ENCODE peak calls at places on chromosomes 12 and 14, in six cellular contexts. One of them, this sample, is unnamed.

GRCh38 chr14:72633551-72633950 is 260.4 kb downstream of the DPF3 start:
- DNase-seq in mesenchymal stem cell: no peak
- DNase-seq in Kasumi-1: no peak
- DNase-seq in activated naive CD4-positive, alpha-beta T cell: no peak
- DNase-seq in stimulated activated CD4-positive, alpha-beta T cell treated with anti-CD3 and anti-CD28 coated beads, Interleukin-4, amount 100 ng/mL, for 4 hours: no peak
- DNase-seq in NCI-H82: no peak
- DNase-seq in this sample: no peak

GRCh38 chr12:45379261-45379660 is 163.4 kb downstream of the ANO6 start:
- DNase-seq in mesenchymal stem cell: no peak
- DNase-seq in Kasumi-1: no peak
- DNase-seq in activated naive CD4-positive, alpha-beta T cell: no peak
- DNase-seq in stimulated activated CD4-positive, alpha-beta T cell treated with anti-CD3 and anti-CD28 coated beads, Interleukin-4, amount 100 ng/mL, for 4 hours: no peak
- DNase-seq in NCI-H82: no peak
- DNase-seq in this sample: no peak

GRCh38 chr12:75961878-75962277 is 69.7 kb downstream of the PHLDA1 start:
- DNase-seq in mesenchymal stem cell: no peak
- DNase-seq in Kasumi-1: no peak
- DNase-seq in activated naive CD4-positive, alpha-beta T cell: no peak
- DNase-seq in stimulated activated CD4-positive, alpha-beta T cell treated with anti-CD3 and anti-CD28 coated beads, Interleukin-4, amount 100 ng/mL, for 4 hours: no peak
- DNase-seq in NCI-H82: peak; percentile 7
- DNase-seq in this sample: no peak

GRCh38 chr12:106205208-106206069 is 42.4 kb downstream of the CKAP4 start:
- DNase-seq in mesenchymal stem cell: no peak
- DNase-seq in Kasumi-1: no peak
- DNase-seq in activated naive CD4-positive, alpha-beta T cell: no peak
- DNase-seq in stimulated activated CD4-positive, alpha-beta T cell treated with anti-CD3 and anti-CD28 coated beads, Interleukin-4, amount 100 ng/mL, for 4 hours: no peak
- DNase-seq in NCI-H82: peak; percentile 39
- DNase-seq in this sample: no peak

GRCh38 chr12:104827587-104827986 is 130.5 kb downstream of the SLC41A2 start:
- DNase-seq in mesenchymal stem cell: no peak
- DNase-seq in Kasumi-1: no peak
- DNase-seq in activated naive CD4-positive, alpha-beta T cell: no peak
- DNase-seq in stimulated activated CD4-positive, alpha-beta T cell treated with anti-CD3 and anti-CD28 coated beads, Interleukin-4, amount 100 ng/mL, for 4 hours: no peak
- DNase-seq in NCI-H82: peak; percentile 9
- DNase-seq in this sample: no peak

GRCh38 chr12:56158926-56159461 is 835 bp downstream of the MYL6 start:
- DNase-seq in mesenchymal stem cell: peak; percentile 72
- DNase-seq in Kasumi-1: peak; percentile 71
- DNase-seq in activated naive CD4-positive, alpha-beta T cell: no peak
- DNase-seq in stimulated activated CD4-positive, alpha-beta T cell treated with anti-CD3 and anti-CD28 coated beads, Interleukin-4, amount 100 ng/mL, for 4 hours: no peak
- DNase-seq in NCI-H82: peak; percentile 59
- DNase-seq in this sample: no peak

GRCh38 chr12:124482901-124483799 is 84.3 kb downstream of the NCOR2 start:
- DNase-seq in mesenchymal stem cell: no peak
- DNase-seq in Kasumi-1: no peak
- DNase-seq in activated naive CD4-positive, alpha-beta T cell: no peak
- DNase-seq in stimulated activated CD4-positive, alpha-beta T cell treated with anti-CD3 and anti-CD28 coated beads, Interleukin-4, amount 100 ng/mL, for 4 hours: no peak
- DNase-seq in NCI-H82: no peak
- DNase-seq in this sample: no peak

GRCh38 chr12:123533672-123534643 is at the start of gene RILPL1:
- DNase-seq in mesenchymal stem cell: peak; percentile 70
- DNase-seq in Kasumi-1: peak; percentile 11
- DNase-seq in activated naive CD4-positive, alpha-beta T cell: peak; percentile 25
- DNase-seq in stimulated activated CD4-positive, alpha-beta T cell treated with anti-CD3 and anti-CD28 coated beads, Interleukin-4, amount 100 ng/mL, for 4 hours: peak; percentile 36
- DNase-seq in NCI-H82: peak; percentile 83
- DNase-seq in this sample: peak; percentile 25

GRCh38 chr12:54033106-54033979 is 493 bp downstream of the HOXC5 start:
- DNase-seq in mesenchymal stem cell: peak; percentile 65
- DNase-seq in Kasumi-1: no peak
- DNase-seq in activated naive CD4-positive, alpha-beta T cell: no peak
- DNase-seq in stimulated activated CD4-positive, alpha-beta T cell treated with anti-CD3 and anti-CD28 coated beads, Interleukin-4, amount 100 ng/mL, for 4 hours: no peak
- DNase-seq in NCI-H82: peak; percentile 91
- DNase-seq in this sample: no peak

GRCh38 chr12:117576053-117576452 is 214.6 kb upstream of the NOS1 start:
- DNase-seq in mesenchymal stem cell: no peak
- DNase-seq in Kasumi-1: no peak
- DNase-seq in activated naive CD4-positive, alpha-beta T cell: no peak
- DNase-seq in stimulated activated CD4-positive, alpha-beta T cell treated with anti-CD3 and anti-CD28 coated beads, Interleukin-4, amount 100 ng/mL, for 4 hours: no peak
- DNase-seq in NCI-H82: no peak
- DNase-seq in this sample: no peak

GRCh38 chr12:55831407-55831880 is 2.1 kb upstream of the DNAJC14 start:
- DNase-seq in mesenchymal stem cell: peak; percentile 55
- DNase-seq in Kasumi-1: peak; percentile 11
- DNase-seq in activated naive CD4-positive, alpha-beta T cell: no peak
- DNase-seq in stimulated activated CD4-positive, alpha-beta T cell treated with anti-CD3 and anti-CD28 coated beads, Interleukin-4, amount 100 ng/mL, for 4 hours: no peak
- DNase-seq in NCI-H82: peak; percentile 43
- DNase-seq in this sample: no peak

This sample was measured in central memory CD8-positive, alpha-beta T cell.